ENCODE peak calls at places on chromosomes 1 and 21, in ten cellular contexts. One of them, this sample, is unnamed.

GRCh38 chr1:18950415-18951026 is 6.0 kb downstream of the IFFO2 start:
- DNase-seq in NCI-H2081: no peak
- DNase-seq in left ventricle myocardium superior: peak; percentile 74
- DNase-seq in fibroblast of lung: no peak
- DNase-seq in H9: no peak
- DNase-seq in effector CD4-positive, alpha-beta T cell: no peak
- DNase-seq in ecto neural progenitor cell: no peak
- DNase-seq in stimulated activated CD8-positive, alpha-beta memory T cell treated with anti-CD3 and anti-CD28 coated beads, Interleukin-2, amount 100 ng/mL, for 48 hours: peak; percentile 31
- DNase-seq in HEK293T: no peak
- DNase-seq in astrocyte of the hippocampus: peak; percentile 56
- DNase-seq in this sample: no peak

GRCh38 chr1:153465728-153466625 is 5.5 kb upstream of the S100A7 start:
- DNase-seq in NCI-H2081: peak; percentile 7
- DNase-seq in left ventricle myocardium superior: peak; percentile 62
- DNase-seq in fibroblast of lung: peak; percentile 19
- DNase-seq in H9: peak; percentile 81
- DNase-seq in effector CD4-positive, alpha-beta T cell: peak; percentile 42
- DNase-seq in ecto neural progenitor cell: peak; percentile 76
- DNase-seq in stimulated activated CD8-positive, alpha-beta memory T cell treated with anti-CD3 and anti-CD28 coated beads, Interleukin-2, amount 100 ng/mL, for 48 hours: peak; percentile 56
- DNase-seq in HEK293T: peak; percentile 85
- DNase-seq in astrocyte of the hippocampus: peak; percentile 47
- DNase-seq in this sample: peak; percentile 68

GRCh38 chr1:228267962-228268890 is 60.4 kb downstream of the OBSCN start:
- DNase-seq in NCI-H2081: no peak
- DNase-seq in left ventricle myocardium superior: peak; percentile 66
- DNase-seq in fibroblast of lung: no peak
- DNase-seq in H9: peak; percentile 45
- DNase-seq in effector CD4-positive, alpha-beta T cell: no peak
- DNase-seq in ecto neural progenitor cell: no peak
- DNase-seq in stimulated activated CD8-positive, alpha-beta memory T cell treated with anti-CD3 and anti-CD28 coated beads, Interleukin-2, amount 100 ng/mL, for 48 hours: no peak
- DNase-seq in HEK293T: no peak
- DNase-seq in astrocyte of the hippocampus: no peak
- DNase-seq in this sample: peak; percentile 9

GRCh38 chr1:65176071-65176470 is 28.1 kb downstream of the AK4 start:
- DNase-seq in NCI-H2081: no peak
- DNase-seq in left ventricle myocardium superior: peak; percentile 16
- DNase-seq in fibroblast of lung: no peak
- DNase-seq in H9: no peak
- DNase-seq in effector CD4-positive, alpha-beta T cell: no peak
- DNase-seq in ecto neural progenitor cell: no peak
- DNase-seq in stimulated activated CD8-positive, alpha-beta memory T cell treated with anti-CD3 and anti-CD28 coated beads, Interleukin-2, amount 100 ng/mL, for 48 hours: no peak
- DNase-seq in HEK293T: no peak
- DNase-seq in astrocyte of the hippocampus: peak; percentile 18
- DNase-seq in this sample: no peak

GRCh38 chr21:33828083-33828482 is 87.5 kb downstream of the ATP5PO start:
- DNase-seq in NCI-H2081: no peak
- DNase-seq in left ventricle myocardium superior: peak; percentile 46
- DNase-seq in fibroblast of lung: no peak
- DNase-seq in H9: no peak
- DNase-seq in effector CD4-positive, alpha-beta T cell: no peak
- DNase-seq in ecto neural progenitor cell: no peak
- DNase-seq in stimulated activated CD8-positive, alpha-beta memory T cell treated with anti-CD3 and anti-CD28 coated beads, Interleukin-2, amount 100 ng/mL, for 48 hours: no peak
- DNase-seq in HEK293T: no peak
- DNase-seq in astrocyte of the hippocampus: peak; percentile 43
- DNase-seq in this sample: no peak

GRCh38 chr1:28675921-28676257 is 7.3 kb downstream of the GMEB1 start:
- DNase-seq in NCI-H2081: no peak
- DNase-seq in left ventricle myocardium superior: no peak
- DNase-seq in fibroblast of lung: no peak
- DNase-seq in H9: no peak
- DNase-seq in effector CD4-positive, alpha-beta T cell: no peak
- DNase-seq in ecto neural progenitor cell: no peak
- DNase-seq in stimulated activated CD8-positive, alpha-beta memory T cell treated with anti-CD3 and anti-CD28 coated beads, Interleukin-2, amount 100 ng/mL, for 48 hours: no peak
- DNase-seq in HEK293T: no peak
- DNase-seq in astrocyte of the hippocampus: no peak
- DNase-seq in this sample: no peak

GRCh38 chr1:175207971-175208370 is 15.4 kb upstream of the KIAA0040 start:
- DNase-seq in NCI-H2081: peak; percentile 46
- DNase-seq in left ventricle myocardium superior: no peak
- DNase-seq in fibroblast of lung: no peak
- DNase-seq in H9: no peak
- DNase-seq in effector CD4-positive, alpha-beta T cell: no peak
- DNase-seq in ecto neural progenitor cell: no peak
- DNase-seq in stimulated activated CD8-positive, alpha-beta memory T cell treated with anti-CD3 and anti-CD28 coated beads, Interleukin-2, amount 100 ng/mL, for 48 hours: no peak
- DNase-seq in HEK293T: no peak
- DNase-seq in astrocyte of the hippocampus: no peak
- DNase-seq in this sample: no peak

GRCh38 chr21:32476661-32477423 is 64.3 kb downstream of the EVA1C start:
- DNase-seq in NCI-H2081: no peak
- DNase-seq in left ventricle myocardium superior: no peak
- DNase-seq in fibroblast of lung: no peak
- DNase-seq in H9: peak; percentile 22
- DNase-seq in effector CD4-positive, alpha-beta T cell: no peak
- DNase-seq in ecto neural progenitor cell: no peak
- DNase-seq in stimulated activated CD8-positive, alpha-beta memory T cell treated with anti-CD3 and anti-CD28 coated beads, Interleukin-2, amount 100 ng/mL, for 48 hours: no peak
- DNase-seq in HEK293T: no peak
- DNase-seq in astrocyte of the hippocampus: no peak
- DNase-seq in this sample: no peak

GRCh38 chr1:94335950-94336349 is 82.2 kb upstream of the ABCD3 start:
- DNase-seq in NCI-H2081: peak; percentile 72
- DNase-seq in left ventricle myocardium superior: peak; percentile 49
- DNase-seq in fibroblast of lung: peak; percentile 87
- DNase-seq in H9: peak; percentile 67
- DNase-seq in effector CD4-positive, alpha-beta T cell: no peak
- DNase-seq in ecto neural progenitor cell: peak; percentile 56
- DNase-seq in stimulated activated CD8-positive, alpha-beta memory T cell treated with anti-CD3 and anti-CD28 coated beads, Interleukin-2, amount 100 ng/mL, for 48 hours: no peak
- DNase-seq in HEK293T: peak; percentile 72
- DNase-seq in astrocyte of the hippocampus: peak; percentile 93
- DNase-seq in this sample: no peak

GRCh38 chr1:18599096-18599495 is 31.6 kb upstream of the PAX7 start:
- DNase-seq in NCI-H2081: no peak
- DNase-seq in left ventricle myocardium superior: peak; percentile 40
- DNase-seq in fibroblast of lung: no peak
- DNase-seq in H9: no peak
- DNase-seq in effector CD4-positive, alpha-beta T cell: no peak
- DNase-seq in ecto neural progenitor cell: no peak
- DNase-seq in stimulated activated CD8-positive, alpha-beta memory T cell treated with anti-CD3 and anti-CD28 coated beads, Interleukin-2, amount 100 ng/mL, for 48 hours: no peak
- DNase-seq in HEK293T: no peak
- DNase-seq in astrocyte of the hippocampus: no peak
- DNase-seq in this sample: no peak

GRCh38 chr1:55490556-55490955 is 275.4 kb upstream of the USP24 start:
- DNase-seq in NCI-H2081: no peak
- DNase-seq in left ventricle myocardium superior: no peak
- DNase-seq in fibroblast of lung: peak; percentile 76
- DNase-seq in H9: no peak
- DNase-seq in effector CD4-positive, alpha-beta T cell: no peak
- DNase-seq in ecto neural progenitor cell: no peak
- DNase-seq in stimulated activated CD8-positive, alpha-beta memory T cell treated with anti-CD3 and anti-CD28 coated beads, Interleukin-2, amount 100 ng/mL, for 48 hours: no peak
- DNase-seq in HEK293T: no peak
- DNase-seq in astrocyte of the hippocampus: peak; percentile 39
- DNase-seq in this sample: no peak

GRCh38 chr1:8409107-8409506 is 91.2 kb downstream of the SLC45A1 start:
- DNase-seq in NCI-H2081: no peak
- DNase-seq in left ventricle myocardium superior: no peak
- DNase-seq in fibroblast of lung: peak; percentile 69
- DNase-seq in H9: no peak
- DNase-seq in effector CD4-positive, alpha-beta T cell: no peak
- DNase-seq in ecto neural progenitor cell: no peak
- DNase-seq in stimulated activated CD8-positive, alpha-beta memory T cell treated with anti-CD3 and anti-CD28 coated beads, Interleukin-2, amount 100 ng/mL, for 48 hours: no peak
- DNase-seq in HEK293T: peak; percentile 41
- DNase-seq in astrocyte of the hippocampus: peak; percentile 66
- DNase-seq in this sample: no peak

GRCh38 chr1:110220324-110220723 is 10.2 kb downstream of the KCNC4 start:
- DNase-seq in NCI-H2081: no peak
- DNase-seq in left ventricle myocardium superior: no peak
- DNase-seq in fibroblast of lung: no peak
- DNase-seq in H9: no peak
- DNase-seq in effector CD4-positive, alpha-beta T cell: no peak
- DNase-seq in ecto neural progenitor cell: no peak
- DNase-seq in stimulated activated CD8-positive, alpha-beta memory T cell treated with anti-CD3 and anti-CD28 coated beads, Interleukin-2, amount 100 ng/mL, for 48 hours: no peak
- DNase-seq in HEK293T: no peak
- DNase-seq in astrocyte of the hippocampus: no peak
- DNase-seq in this sample: no peak

GRCh38 chr1:239657291-239657690 is 270.9 kb downstream of the CHRM3 start:
- DNase-seq in NCI-H2081: no peak
- DNase-seq in left ventricle myocardium superior: no peak
- DNase-seq in fibroblast of lung: no peak
- DNase-seq in H9: no peak
- DNase-seq in effector CD4-positive, alpha-beta T cell: no peak
- DNase-seq in ecto neural progenitor cell: no peak
- DNase-seq in stimulated activated CD8-positive, alpha-beta memory T cell treated with anti-CD3 and anti-CD28 coated beads, Interleukin-2, amount 100 ng/mL, for 48 hours: no peak
- DNase-seq in HEK293T: no peak
- DNase-seq in astrocyte of the hippocampus: no peak
- DNase-seq in this sample: no peak

GRCh38 chr1:185314416-185314815 is 2.6 kb downstream of the IVNS1ABP start:
- DNase-seq in NCI-H2081: no peak
- DNase-seq in left ventricle myocardium superior: no peak
- DNase-seq in fibroblast of lung: no peak
- DNase-seq in H9: no peak
- DNase-seq in effector CD4-positive, alpha-beta T cell: no peak
- DNase-seq in ecto neural progenitor cell: no peak
- DNase-seq in stimulated activated CD8-positive, alpha-beta memory T cell treated with anti-CD3 and anti-CD28 coated beads, Interleukin-2, amount 100 ng/mL, for 48 hours: no peak
- DNase-seq in HEK293T: no peak
- DNase-seq in astrocyte of the hippocampus: peak; percentile 42
- DNase-seq in this sample: no peak

GRCh38 chr1:30275926-30276736 is 447.3 kb downstream of the MATN1 start:
- DNase-seq in NCI-H2081: no peak
- DNase-seq in left ventricle myocardium superior: no peak
- DNase-seq in fibroblast of lung: no peak
- DNase-seq in H9: peak; percentile 14
- DNase-seq in effector CD4-positive, alpha-beta T cell: no peak
- DNase-seq in ecto neural progenitor cell: peak; percentile 32
- DNase-seq in stimulated activated CD8-positive, alpha-beta memory T cell treated with anti-CD3 and anti-CD28 coated beads, Interleukin-2, amount 100 ng/mL, for 48 hours: no peak
- DNase-seq in HEK293T: no peak
- DNase-seq in astrocyte of the hippocampus: no peak
- DNase-seq in this sample: no peak

GRCh38 chr1:229022595-229023350 is 248.1 kb upstream of the RAB4A start:
- DNase-seq in NCI-H2081: no peak
- DNase-seq in left ventricle myocardium superior: peak; percentile 64
- DNase-seq in fibroblast of lung: no peak
- DNase-seq in H9: no peak
- DNase-seq in effector CD4-positive, alpha-beta T cell: no peak
- DNase-seq in ecto neural progenitor cell: no peak
- DNase-seq in stimulated activated CD8-positive, alpha-beta memory T cell treated with anti-CD3 and anti-CD28 coated beads, Interleukin-2, amount 100 ng/mL, for 48 hours: no peak
- DNase-seq in HEK293T: no peak
- DNase-seq in astrocyte of the hippocampus: no peak
- DNase-seq in this sample: no peak

GRCh38 chr21:44013380-44014088 is 1.4 kb downstream of the TRAPPC10 start:
- DNase-seq in NCI-H2081: no peak
- DNase-seq in left ventricle myocardium superior: no peak
- DNase-seq in fibroblast of lung: no peak
- DNase-seq in H9: no peak
- DNase-seq in effector CD4-positive, alpha-beta T cell: peak; percentile 30
- DNase-seq in ecto neural progenitor cell: no peak
- DNase-seq in stimulated activated CD8-positive, alpha-beta memory T cell treated with anti-CD3 and anti-CD28 coated beads, Interleukin-2, amount 100 ng/mL, for 48 hours: no peak
- DNase-seq in HEK293T: no peak
- DNase-seq in astrocyte of the hippocampus: no peak
- DNase-seq in this sample: no peak

GRCh38 chr1:86104606-86105532 is 51.7 kb downstream of the COL24A1 start:
- DNase-seq in NCI-H2081: no peak
- DNase-seq in left ventricle myocardium superior: no peak
- DNase-seq in fibroblast of lung: no peak
- DNase-seq in H9: no peak
- DNase-seq in effector CD4-positive, alpha-beta T cell: no peak
- DNase-seq in ecto neural progenitor cell: no peak
- DNase-seq in stimulated activated CD8-positive, alpha-beta memory T cell treated with anti-CD3 and anti-CD28 coated beads, Interleukin-2, amount 100 ng/mL, for 48 hours: no peak
- DNase-seq in HEK293T: no peak
- DNase-seq in astrocyte of the hippocampus: no peak
- DNase-seq in this sample: no peak

GRCh38 chr21:26449161-26449560 is 123.9 kb downstream of the CYYR1 start:
- DNase-seq in NCI-H2081: no peak
- DNase-seq in left ventricle myocardium superior: no peak
- DNase-seq in fibroblast of lung: peak; percentile 69
- DNase-seq in H9: no peak
- DNase-seq in effector CD4-positive, alpha-beta T cell: no peak
- DNase-seq in ecto neural progenitor cell: no peak
- DNase-seq in stimulated activated CD8-positive, alpha-beta memory T cell treated with anti-CD3 and anti-CD28 coated beads, Interleukin-2, amount 100 ng/mL, for 48 hours: no peak
- DNase-seq in HEK293T: no peak
- DNase-seq in astrocyte of the hippocampus: no peak
- DNase-seq in this sample: no peak

GRCh38 chr1:83844546-83844945 is 154.4 kb downstream of the TTLL7 start:
- DNase-seq in NCI-H2081: no peak
- DNase-seq in left ventricle myocardium superior: no peak
- DNase-seq in fibroblast of lung: no peak
- DNase-seq in H9: no peak
- DNase-seq in effector CD4-positive, alpha-beta T cell: no peak
- DNase-seq in ecto neural progenitor cell: no peak
- DNase-seq in stimulated activated CD8-positive, alpha-beta memory T cell treated with anti-CD3 and anti-CD28 coated beads, Interleukin-2, amount 100 ng/mL, for 48 hours: no peak
- DNase-seq in HEK293T: no peak
- DNase-seq in astrocyte of the hippocampus: no peak
- DNase-seq in this sample: no peak

GRCh38 chr1:202976633-202977032 is 9.6 kb upstream of the CYB5R1 start:
- DNase-seq in NCI-H2081: no peak
- DNase-seq in left ventricle myocardium superior: no peak
- DNase-seq in fibroblast of lung: no peak
- DNase-seq in H9: no peak
- DNase-seq in effector CD4-positive, alpha-beta T cell: no peak
- DNase-seq in ecto neural progenitor cell: no peak
- DNase-seq in stimulated activated CD8-positive, alpha-beta memory T cell treated with anti-CD3 and anti-CD28 coated beads, Interleukin-2, amount 100 ng/mL, for 48 hours: no peak
- DNase-seq in HEK293T: no peak
- DNase-seq in astrocyte of the hippocampus: no peak
- DNase-seq in this sample: no peak

GRCh38 chr1:208107817-208108608 is 136.2 kb downstream of the PLXNA2 start:
- DNase-seq in NCI-H2081: no peak
- DNase-seq in left ventricle myocardium superior: no peak
- DNase-seq in fibroblast of lung: peak; percentile 86
- DNase-seq in H9: no peak
- DNase-seq in effector CD4-positive, alpha-beta T cell: no peak
- DNase-seq in ecto neural progenitor cell: no peak
- DNase-seq in stimulated activated CD8-positive, alpha-beta memory T cell treated with anti-CD3 and anti-CD28 coated beads, Interleukin-2, amount 100 ng/mL, for 48 hours: no peak
- DNase-seq in HEK293T: no peak
- DNase-seq in astrocyte of the hippocampus: peak; percentile 83
- DNase-seq in this sample: no peak

GRCh38 chr1:208135354-208135753 is 108.8 kb downstream of the PLXNA2 start:
- DNase-seq in NCI-H2081: no peak
- DNase-seq in left ventricle myocardium superior: no peak
- DNase-seq in fibroblast of lung: peak; percentile 45
- DNase-seq in H9: no peak
- DNase-seq in effector CD4-positive, alpha-beta T cell: no peak
- DNase-seq in ecto neural progenitor cell: no peak
- DNase-seq in stimulated activated CD8-positive, alpha-beta memory T cell treated with anti-CD3 and anti-CD28 coated beads, Interleukin-2, amount 100 ng/mL, for 48 hours: no peak
- DNase-seq in HEK293T: no peak
- DNase-seq in astrocyte of the hippocampus: no peak
- DNase-seq in this sample: no peak

GRCh38 chr21:27359141-27359540 is 392.3 kb upstream of the ADAMTS5 start:
- DNase-seq in NCI-H2081: no peak
- DNase-seq in left ventricle myocardium superior: no peak
- DNase-seq in fibroblast of lung: peak; percentile 24
- DNase-seq in H9: no peak
- DNase-seq in effector CD4-positive, alpha-beta T cell: no peak
- DNase-seq in ecto neural progenitor cell: no peak
- DNase-seq in stimulated activated CD8-positive, alpha-beta memory T cell treated with anti-CD3 and anti-CD28 coated beads, Interleukin-2, amount 100 ng/mL, for 48 hours: no peak
- DNase-seq in HEK293T: no peak
- DNase-seq in astrocyte of the hippocampus: no peak
- DNase-seq in this sample: no peak

GRCh38 chr1:183218039-183218618 is 32.1 kb downstream of the LAMC2 start:
- DNase-seq in NCI-H2081: peak; percentile 68
- DNase-seq in left ventricle myocardium superior: peak; percentile 83
- DNase-seq in fibroblast of lung: no peak
- DNase-seq in H9: no peak
- DNase-seq in effector CD4-positive, alpha-beta T cell: no peak
- DNase-seq in ecto neural progenitor cell: no peak
- DNase-seq in stimulated activated CD8-positive, alpha-beta memory T cell treated with anti-CD3 and anti-CD28 coated beads, Interleukin-2, amount 100 ng/mL, for 48 hours: no peak
- DNase-seq in HEK293T: no peak
- DNase-seq in astrocyte of the hippocampus: no peak
- DNase-seq in this sample: no peak

GRCh38 chr1:221708076-221708571 is 33.8 kb downstream of the DUSP10 start:
- DNase-seq in NCI-H2081: no peak
- DNase-seq in left ventricle myocardium superior: no peak
- DNase-seq in fibroblast of lung: peak; percentile 78
- DNase-seq in H9: no peak
- DNase-seq in effector CD4-positive, alpha-beta T cell: peak; percentile 55
- DNase-seq in ecto neural progenitor cell: no peak
- DNase-seq in stimulated activated CD8-positive, alpha-beta memory T cell treated with anti-CD3 and anti-CD28 coated beads, Interleukin-2, amount 100 ng/mL, for 48 hours: no peak
- DNase-seq in HEK293T: no peak
- DNase-seq in astrocyte of the hippocampus: no peak
- DNase-seq in this sample: no peak